ENCODE peak calls at places on chromosomes 7 and 10, in four cellular contexts. G is HepG2, N is H1, Q is GM12878. F is an unnamed sample. For H3K9me3, the result is how much of the 10 kb centered on the place peaks cover.

GRCh38 chr10:73906524-73907447 is 4.1 kb upstream of the PLAU start:
- DNase-seq in G (peak), N (peak), Q (no peak), F (peak)

GRCh38 chr7:109343662-109344061 is 774.0 kb downstream of the DNAJB9 start:
- DNase-seq in G (no peak), N (no peak), Q (no peak), F (no peak)

GRCh38 chr7:119283353-119283752 is 989.6 kb upstream of the KCND2 start:
- DNase-seq in G (no peak), N (no peak), Q (no peak), F (no peak)

GRCh38 chr7:99631311-99632109 is 14.8 kb downstream of the ZSCAN25 start:
- DNase-seq in G (peak), N (peak), Q (no peak), F (peak)

GRCh38 chr7:70696139-70696782 is 435.7 kb upstream of the GALNT17 start:
- DNase-seq in G (no peak), N (no peak), Q (no peak), F (no peak)

GRCh38 chr7:2681954-2682799 is 5.8 kb upstream of the AMZ1 start:
- DNase-seq in G (no peak), N (no peak), Q (no peak), F (no peak)

GRCh38 chr10:108911814-108912541 is 1011.3 kb downstream of the XPNPEP1 start:
- DNase-seq in G (peak), N (peak), Q (no peak), F (peak)

GRCh38 chr10:4663162-4663992 is 162.6 kb upstream of the AKR1E2 start:
- DNase-seq in G (peak), N (no peak), Q (peak), F (peak)

GRCh38 chr10:123614888-123615287 is 51.3 kb upstream of the GPR26 start:
- DNase-seq in G (peak), N (peak), Q (no peak), F (peak)

GRCh38 chr7:148925836-148926235 is 41.7 kb upstream of the EZH2 start:
- DNase-seq in G (no peak), N (no peak), Q (no peak), F (no peak)

GRCh38 chr10:108690530-108690929 is 1232.8 kb downstream of the XPNPEP1 start:
- DNase-seq in G (no peak), N (no peak), Q (no peak), F (no peak)

GRCh38 chr7:159192761-159193453 is 48.2 kb upstream of the VIPR2 start:
- DNase-seq in G (no peak), N (no peak), Q (no peak), F (no peak)
- H3K9me3 ChIP-seq in G (under half), N (under half), Q (under half), F (under half)

DNA sequence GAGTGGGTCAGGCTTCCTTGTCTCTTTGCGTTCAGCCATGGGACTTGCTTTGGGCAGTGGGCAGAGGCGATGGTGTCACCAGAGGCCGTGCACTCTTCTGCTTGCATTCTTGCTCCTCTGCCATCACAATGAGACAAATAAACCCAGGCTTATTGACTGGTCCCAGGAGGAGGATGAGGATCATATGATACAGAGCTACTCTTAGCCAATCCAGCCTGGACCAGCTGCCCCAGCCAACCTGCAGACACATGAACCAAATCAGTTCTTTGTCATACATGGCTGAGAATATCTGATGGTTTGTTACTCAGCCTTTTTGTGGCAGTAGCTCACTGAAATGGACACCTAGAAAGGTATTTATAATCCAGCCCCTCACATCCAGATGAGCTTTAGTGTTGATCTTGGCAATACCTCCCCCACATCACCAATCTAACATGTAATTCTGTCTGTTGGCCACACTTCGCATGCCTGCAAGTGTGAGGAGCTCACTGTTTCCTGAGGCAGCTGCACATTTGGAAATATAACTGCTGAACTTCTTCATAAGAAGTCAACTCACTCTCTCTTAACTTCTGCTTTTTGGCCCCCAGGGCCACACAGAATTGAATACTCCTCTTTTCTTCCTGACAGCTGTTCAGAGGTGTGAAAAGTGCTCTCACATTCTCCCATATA is 427.7 kb upstream of the ZMIZ1 start:
- DNase-seq in G (no peak), N (no peak), Q (no peak), F (no peak)
- TF ChIP-seq SUZ12 in G (no peak), N (no peak), Q (no peak), F (no peak)

GRCh38 chr10:132507467-132507955 is 30.1 kb upstream of the INPP5A start:
- DNase-seq in G (no peak), N (no peak), Q (no peak), F (no peak)
- H3K9me3 ChIP-seq in G (under half), N (under half), Q (under half), F (under half)

DNA sequence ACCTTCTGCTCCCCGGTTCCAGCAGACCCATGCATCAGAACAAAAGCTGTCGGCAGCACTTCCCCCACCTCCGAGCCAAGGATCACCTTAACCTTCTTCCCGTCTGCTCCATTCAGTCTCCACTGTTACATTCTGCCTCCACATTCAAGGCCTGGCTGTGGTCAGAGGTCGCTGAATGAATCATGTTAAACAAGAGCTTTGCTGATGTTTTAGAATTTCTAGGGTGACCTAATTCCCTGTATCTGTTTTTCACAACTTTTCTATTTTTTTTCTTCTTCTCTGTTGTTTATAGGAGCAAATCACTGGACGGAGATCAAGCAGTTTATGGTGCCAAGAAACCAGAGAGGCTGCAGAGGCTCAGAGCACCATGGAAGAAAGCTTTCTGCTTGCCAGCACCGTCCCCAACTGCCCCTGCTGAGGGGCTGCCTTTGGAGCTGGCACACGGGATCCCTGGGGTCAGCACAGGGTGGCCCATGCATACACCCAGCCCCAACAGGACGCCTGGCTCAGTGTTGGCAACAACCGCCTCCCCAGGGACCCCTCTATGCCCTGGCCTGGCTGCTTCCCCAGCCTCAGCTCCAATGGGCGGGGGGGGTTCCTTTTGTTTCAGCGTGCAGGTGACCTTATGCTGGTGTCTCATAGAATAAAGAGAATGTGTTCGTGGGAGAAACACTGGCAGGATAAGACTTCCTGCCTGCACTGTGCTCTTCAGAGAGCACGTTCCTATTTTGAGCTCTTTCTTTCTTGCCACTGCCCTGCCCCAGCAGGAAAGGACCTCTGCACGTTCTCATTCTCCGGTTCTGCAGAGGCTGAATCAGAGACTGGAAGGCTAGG is 182.7 kb upstream of the LYZL2 start:
- DNase-seq in G (no peak), N (no peak), Q (no peak), F (no peak)
- TF ChIP-seq SUZ12 in G (no peak), N (no peak), Q (no peak), F (no peak)

DNA sequence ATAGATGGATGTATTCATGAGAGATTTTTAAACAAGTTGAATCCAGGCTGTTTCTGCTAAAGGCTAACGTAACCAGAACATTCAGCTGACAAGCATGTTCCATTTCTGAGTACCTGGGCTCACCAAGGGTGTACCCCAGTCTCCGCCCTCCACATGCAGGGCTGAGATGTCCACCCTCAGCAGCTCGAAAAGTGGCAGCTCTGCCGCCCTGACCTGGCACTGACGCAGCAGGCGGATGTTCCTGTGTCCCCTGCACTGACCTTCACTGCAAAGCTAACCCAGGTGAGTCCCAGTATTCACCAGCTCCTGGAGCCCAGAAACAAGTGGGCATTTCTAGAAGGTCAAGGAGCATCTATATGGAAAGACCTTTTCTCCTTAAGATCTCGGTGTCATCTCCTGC is 437.4 kb downstream of the PTPRN2 start:
- DNase-seq in G (no peak), N (no peak), Q (no peak), F (no peak)
- H3K9me3 ChIP-seq in G (under half), N (under half), Q (under half), F (under half)

DNA sequence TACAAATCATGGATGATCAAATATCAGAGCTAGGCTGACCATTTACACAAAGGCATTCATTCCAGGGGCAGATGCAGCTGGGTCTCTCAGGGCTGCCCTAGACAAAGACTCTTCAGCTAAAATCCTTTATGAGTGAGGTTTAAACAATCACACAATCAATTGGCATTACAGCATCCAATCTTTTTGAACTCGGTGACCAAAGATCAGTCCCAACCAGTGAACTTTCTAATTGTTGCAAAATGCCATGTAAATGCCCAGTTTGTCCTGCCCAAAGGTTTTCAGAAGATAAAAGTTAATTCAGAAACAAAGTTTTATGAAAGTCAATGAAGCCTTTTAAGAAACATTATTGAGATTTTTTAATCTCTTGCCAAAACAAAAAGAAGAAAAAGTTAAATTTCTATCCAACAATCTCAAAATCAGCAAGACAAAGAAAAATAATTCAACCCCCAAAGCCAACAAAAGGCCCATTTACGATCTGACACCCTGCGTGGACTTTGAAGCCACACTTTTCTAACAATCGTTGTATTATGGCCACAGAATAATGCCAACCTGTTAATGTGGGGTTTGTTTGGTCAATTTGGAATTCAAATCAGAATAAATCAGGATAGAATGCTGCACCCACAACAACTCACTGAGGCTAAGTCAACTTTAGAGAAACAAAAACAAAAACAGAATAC is 40.9 kb downstream of the GPR37 start:
- DNase-seq in G (peak), N (no peak), Q (no peak), F (no peak)
- TF ChIP-seq SUZ12 in G (no peak), N (no peak), Q (no peak), F (no peak)

GRCh38 chr7:47390914-47391313 is 191.0 kb downstream of the TNS3 start:
- DNase-seq in G (no peak), N (no peak), Q (no peak), F (no peak)
- H3K9me3 ChIP-seq in G (under half), N (under half), Q (under half), F (under half)

GRCh38 chr10:69818676-69819239 is 17.1 kb downstream of the COL13A1 start:
- DNase-seq in G (no peak), N (no peak), Q (no peak), F (no peak)

GRCh38 chr10:69816536-69816935 is 14.8 kb downstream of the COL13A1 start:
- DNase-seq in G (no peak), N (no peak), Q (no peak), F (no peak)

GRCh38 chr10:69816963-69817605 is 15.4 kb downstream of the COL13A1 start:
- DNase-seq in G (no peak), N (no peak), Q (no peak), F (no peak)

GRCh38 chr10:69820817-69821216 is 19.1 kb downstream of the COL13A1 start:
- DNase-seq in G (no peak), N (no peak), Q (no peak), F (no peak)

DNA sequence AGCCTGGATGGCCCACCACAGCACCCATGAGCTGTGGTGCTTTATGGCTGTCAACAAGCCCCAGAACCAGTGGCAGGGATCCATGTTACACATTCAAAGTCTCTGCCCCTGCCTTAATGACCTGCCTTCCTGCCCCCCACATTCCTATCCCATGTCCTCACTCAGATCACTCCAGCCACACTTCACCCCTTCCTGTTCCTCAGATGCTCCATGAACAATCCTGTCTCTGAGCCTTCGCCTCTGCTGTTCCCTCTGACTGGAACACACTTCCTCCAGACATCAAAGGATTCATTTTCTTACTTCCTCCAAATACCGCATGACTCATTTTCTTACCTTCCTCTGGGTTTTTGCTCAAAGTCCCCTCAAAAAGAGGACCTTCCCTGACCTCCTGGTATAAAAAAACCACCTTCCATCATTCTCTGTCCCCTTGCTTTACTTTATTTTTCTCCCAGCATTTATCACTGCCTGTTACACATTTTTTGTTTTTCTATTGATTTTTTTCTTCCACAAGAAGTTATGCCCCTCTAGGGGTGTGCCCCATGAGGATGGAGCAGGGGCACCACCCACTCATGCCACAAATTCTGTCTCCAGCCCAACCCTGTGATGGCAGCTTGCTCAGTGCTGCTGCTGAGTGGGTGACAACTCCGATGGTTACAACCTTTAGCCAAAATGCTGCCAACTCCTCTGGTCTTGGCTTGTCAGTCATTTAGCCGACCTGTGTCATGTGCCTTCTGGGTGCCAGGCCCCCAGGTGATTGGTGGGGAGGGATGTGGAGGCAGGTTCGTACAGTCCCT is 18.2 kb downstream of the COL13A1 start:
- DNase-seq in G (no peak), N (no peak), Q (no peak), F (no peak)
- TF ChIP-seq SUZ12 in G (no peak), N (no peak), Q (no peak), F (no peak)

F was measured in NT2/D1.